ENCODE peak calls at places on chromosomes 3 and 15, in four cellular contexts. One of them, this sample, is unnamed.

GRCh38 chr3:195760345-195760983 is 39.7 kb downstream of the MUC20 start:
- DNase-seq in K562: no peak
- DNase-seq in GM12878: no peak
- DNase-seq in HL-60: no peak
- DNase-seq in this sample: no peak

GRCh38 chr3:8450618-8451017 is 51.0 kb upstream of the LMCD1 start:
- DNase-seq in K562: no peak
- DNase-seq in GM12878: no peak
- DNase-seq in HL-60: no peak
- DNase-seq in this sample: no peak

GRCh38 chr15:62644874-62645755 is 397.4 kb upstream of the TPM1 start:
- DNase-seq in K562: no peak
- DNase-seq in GM12878: no peak
- DNase-seq in HL-60: no peak
- DNase-seq in this sample: no peak

GRCh38 chr3:58581328-58582091 is 4.3 kb upstream of the FAM107A start:
- DNase-seq in K562: no peak
- DNase-seq in GM12878: no peak
- DNase-seq in HL-60: no peak
- DNase-seq in this sample: no peak

GRCh38 chr3:49967307-49967706 is 27.4 kb downstream of the RBM6 start:
- DNase-seq in K562: no peak
- DNase-seq in GM12878: no peak
- DNase-seq in HL-60: no peak
- DNase-seq in this sample: no peak

GRCh38 chr15:70715840-70716510 is 47.4 kb downstream of the UACA start:
- DNase-seq in K562: no peak
- DNase-seq in GM12878: no peak
- DNase-seq in HL-60: no peak
- DNase-seq in this sample: no peak

GRCh38 chr3:64039972-64040733 is 16.9 kb upstream of the PSMD6 start:
- DNase-seq in K562: no peak
- DNase-seq in GM12878: no peak
- DNase-seq in HL-60: no peak
- DNase-seq in this sample: no peak

GRCh38 chr15:80475572-80475971 is 71.4 kb downstream of the ARNT2 start:
- DNase-seq in K562: no peak
- DNase-seq in GM12878: no peak
- DNase-seq in HL-60: no peak
- DNase-seq in this sample: no peak

GRCh38 chr3:14630404-14631100 is 21.0 kb upstream of the CCDC174 start:
- DNase-seq in K562: no peak
- DNase-seq in GM12878: no peak
- DNase-seq in HL-60: no peak
- DNase-seq in this sample: no peak

GRCh38 chr3:107531917-107532469 is 9.2 kb downstream of the BBX start:
- DNase-seq in K562: no peak
- DNase-seq in GM12878: no peak
- DNase-seq in HL-60: no peak
- DNase-seq in this sample: no peak

GRCh38 chr15:27059610-27060202 is 88.7 kb downstream of the GABRG3 start:
- DNase-seq in K562: peak
- DNase-seq in GM12878: no peak
- DNase-seq in HL-60: peak
- DNase-seq in this sample: peak

GRCh38 chr3:38118421-38119247 is 18.3 kb downstream of the ACAA1 start:
- DNase-seq in K562: no peak
- DNase-seq in GM12878: no peak
- DNase-seq in HL-60: no peak
- DNase-seq in this sample: no peak

GRCh38 chr3:112635674-112636073 is 5.3 kb downstream of the CCDC80 start:
- DNase-seq in K562: no peak
- DNase-seq in GM12878: no peak
- DNase-seq in HL-60: no peak
- DNase-seq in this sample: no peak

GRCh38 chr15:66733976-66734375 is 31.9 kb downstream of the SMAD6 start:
- DNase-seq in K562: no peak
- DNase-seq in GM12878: no peak
- DNase-seq in HL-60: no peak
- DNase-seq in this sample: no peak

GRCh38 chr3:162632672-162633071 is 1136.1 kb downstream of the OTOL1 start:
- DNase-seq in K562: no peak
- DNase-seq in GM12878: no peak
- DNase-seq in HL-60: no peak
- DNase-seq in this sample: no peak

GRCh38 chr3:172562881-172563835 is 39.9 kb upstream of the TNFSF10 start:
- DNase-seq in K562: no peak
- DNase-seq in GM12878: no peak
- DNase-seq in HL-60: peak
- DNase-seq in this sample: no peak

GRCh38 chr3:66095295-66096001 is 56.7 kb upstream of the MAGI1 start:
- DNase-seq in K562: no peak
- DNase-seq in GM12878: no peak
- DNase-seq in HL-60: no peak
- DNase-seq in this sample: no peak

GRCh38 chr15:39248204-39248603 is 332.7 kb upstream of the THBS1 start:
- DNase-seq in K562: no peak
- DNase-seq in GM12878: no peak
- DNase-seq in HL-60: no peak
- DNase-seq in this sample: no peak

GRCh38 chr3:126134219-126134975 is 46.0 kb downstream of the ALDH1L1 start:
- DNase-seq in K562: peak
- DNase-seq in GM12878: no peak
- DNase-seq in HL-60: peak
- DNase-seq in this sample: peak

GRCh38 chr3:188700497-188700896 is 471.3 kb upstream of the TPRG1 start:
- DNase-seq in K562: no peak
- DNase-seq in GM12878: no peak
- DNase-seq in HL-60: no peak
- DNase-seq in this sample: no peak

GRCh38 chr15:49809894-49810594 is 189.2 kb downstream of the DTWD1 start:
- DNase-seq in K562: no peak
- DNase-seq in GM12878: no peak
- DNase-seq in HL-60: no peak
- DNase-seq in this sample: no peak

GRCh38 chr3:125054436-125055164 is 1.2 kb downstream of the HEG1 start:
- DNase-seq in K562: no peak
- DNase-seq in GM12878: peak
- DNase-seq in HL-60: no peak
- DNase-seq in this sample: peak

GRCh38 chr3:151351648-151352047 is 22.3 kb upstream of the P2RY13 start:
- DNase-seq in K562: no peak
- DNase-seq in GM12878: no peak
- DNase-seq in HL-60: no peak
- DNase-seq in this sample: no peak

GRCh38 chr3:181796641-181797040 is 84.9 kb downstream of the SOX2 start:
- DNase-seq in K562: no peak
- DNase-seq in GM12878: no peak
- DNase-seq in HL-60: no peak
- DNase-seq in this sample: no peak

GRCh38 chr3:29605845-29606244 is 325.0 kb downstream of the RBMS3 start:
- DNase-seq in K562: no peak
- DNase-seq in GM12878: no peak
- DNase-seq in HL-60: no peak
- DNase-seq in this sample: no peak

DNA sequence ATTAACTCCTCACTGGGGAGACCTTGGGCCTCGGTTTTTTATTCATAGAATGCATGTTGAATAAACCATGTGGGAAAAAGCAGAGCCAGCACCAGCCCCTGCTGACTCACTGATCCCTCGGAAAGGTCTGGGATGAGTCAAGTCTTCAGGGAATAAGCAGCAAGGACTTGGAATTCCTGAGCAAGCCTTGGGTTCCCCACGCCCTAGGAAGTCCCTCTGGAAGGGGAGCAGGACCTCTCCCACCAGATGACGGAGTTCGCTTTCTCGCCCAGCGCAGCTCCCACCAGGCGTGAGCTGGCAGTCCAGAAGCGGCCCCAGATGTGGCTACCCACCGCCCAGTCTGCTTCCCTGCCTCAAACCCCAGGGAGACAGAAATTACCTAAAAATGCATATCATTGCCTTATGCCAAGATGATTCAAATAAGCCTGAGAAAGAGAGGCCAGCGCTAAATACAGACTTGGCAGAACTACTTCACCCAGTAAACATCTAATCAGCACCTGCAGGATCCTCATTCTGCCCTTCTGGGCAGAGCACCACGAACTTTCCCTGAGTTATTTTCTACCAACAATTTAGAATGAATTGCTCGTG is 45.5 kb downstream of the BTD start:
- DNase-seq in K562: no peak
- DNase-seq in GM12878: no peak
- DNase-seq in HL-60: no peak
- DNase-seq in this sample: no peak
- TF ChIP-seq POLR2AphosphoS5 in K562: no peak
- TF ChIP-seq POLR2AphosphoS5 in GM12878: no peak
- TF ChIP-seq POLR2AphosphoS5 in HL-60: no peak
- TF ChIP-seq POLR2AphosphoS5 in this sample: no peak

GRCh38 chr15:90873488-90873997 is 5.2 kb downstream of the FURIN start:
- DNase-seq in K562: no peak
- DNase-seq in GM12878: no peak
- DNase-seq in HL-60: no peak
- DNase-seq in this sample: no peak

GRCh38 chr15:90871097-90871715 is 2.8 kb downstream of the FURIN start:
- DNase-seq in K562: peak
- DNase-seq in GM12878: no peak
- DNase-seq in HL-60: peak
- DNase-seq in this sample: no peak

GRCh38 chr15:90871716-90872480 is 3.5 kb downstream of the FURIN start:
- DNase-seq in K562: peak
- DNase-seq in GM12878: no peak
- DNase-seq in HL-60: no peak
- DNase-seq in this sample: no peak

GRCh38 chr15:90873998-90874605 is 5.7 kb downstream of the FURIN start:
- DNase-seq in K562: peak
- DNase-seq in GM12878: no peak
- DNase-seq in HL-60: no peak
- DNase-seq in this sample: no peak

DNA sequence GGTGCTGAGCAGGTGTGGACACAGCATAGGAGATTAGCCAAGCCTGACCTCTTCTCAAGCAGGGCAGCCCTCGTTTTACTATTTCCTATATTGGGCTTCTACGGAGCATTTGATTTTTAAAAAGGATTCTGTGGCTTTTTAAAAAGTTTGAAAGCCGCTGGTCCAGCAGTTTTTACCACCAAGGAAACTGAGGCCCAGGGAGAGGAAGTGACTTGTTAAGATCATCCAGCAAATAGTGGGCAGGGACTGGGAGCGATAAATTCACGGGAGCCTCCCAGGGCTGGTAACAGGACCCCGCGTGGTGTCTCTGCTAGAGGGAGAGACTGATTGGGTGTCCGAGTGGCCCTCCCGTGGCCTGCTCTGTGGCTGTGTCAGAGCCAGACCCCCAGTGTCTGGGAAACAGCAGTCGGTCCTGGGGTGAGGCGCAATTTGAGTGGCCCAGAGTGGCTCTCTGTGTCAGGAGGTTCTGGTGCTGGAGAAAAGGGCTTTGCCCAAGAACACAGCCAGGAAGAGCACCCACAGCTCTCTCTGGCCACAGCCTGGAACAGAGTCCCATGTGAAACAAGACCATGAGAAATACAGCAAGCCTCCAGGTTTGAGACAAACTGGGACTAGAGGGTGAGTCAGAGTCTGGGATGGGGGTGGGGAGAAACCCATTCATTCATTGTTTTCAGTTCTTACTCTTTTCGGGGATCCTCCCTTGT is 4.2 kb downstream of the FURIN start:
- DNase-seq in K562: peak
- DNase-seq in GM12878: no peak
- DNase-seq in HL-60: no peak
- DNase-seq in this sample: no peak
- TF ChIP-seq SPI1 in K562: peak
- TF ChIP-seq SPI1 in GM12878: no peak
- TF ChIP-seq SPI1 in HL-60: no peak
- TF ChIP-seq SPI1 in this sample: peak

DNA sequence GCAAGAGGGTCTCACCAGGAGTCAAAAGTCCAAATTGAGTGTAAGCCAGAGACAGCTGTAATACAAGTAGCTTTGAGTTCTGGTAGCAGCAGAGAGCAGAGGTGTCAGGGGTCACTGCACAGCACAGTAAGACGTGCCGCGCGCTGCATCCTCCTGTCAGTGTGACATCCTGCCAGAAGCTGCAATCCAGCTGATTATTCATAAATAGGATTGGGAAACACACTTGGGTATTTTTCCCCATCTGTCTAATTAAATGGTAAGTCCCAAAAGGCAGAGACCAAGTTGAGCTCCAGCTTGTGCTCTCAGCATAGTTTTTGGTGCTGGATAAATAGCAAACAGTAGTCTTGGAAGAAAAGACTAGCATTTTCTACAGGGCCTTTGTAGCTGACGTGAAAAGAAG is 560.1 kb upstream of the CFAP20DC start:
- DNase-seq in K562: no peak
- DNase-seq in GM12878: no peak
- DNase-seq in HL-60: no peak
- DNase-seq in this sample: no peak
- TF ChIP-seq POLR2AphosphoS5 in K562: no peak
- TF ChIP-seq POLR2AphosphoS5 in GM12878: no peak
- TF ChIP-seq POLR2AphosphoS5 in HL-60: no peak
- TF ChIP-seq POLR2AphosphoS5 in this sample: no peak

DNA sequence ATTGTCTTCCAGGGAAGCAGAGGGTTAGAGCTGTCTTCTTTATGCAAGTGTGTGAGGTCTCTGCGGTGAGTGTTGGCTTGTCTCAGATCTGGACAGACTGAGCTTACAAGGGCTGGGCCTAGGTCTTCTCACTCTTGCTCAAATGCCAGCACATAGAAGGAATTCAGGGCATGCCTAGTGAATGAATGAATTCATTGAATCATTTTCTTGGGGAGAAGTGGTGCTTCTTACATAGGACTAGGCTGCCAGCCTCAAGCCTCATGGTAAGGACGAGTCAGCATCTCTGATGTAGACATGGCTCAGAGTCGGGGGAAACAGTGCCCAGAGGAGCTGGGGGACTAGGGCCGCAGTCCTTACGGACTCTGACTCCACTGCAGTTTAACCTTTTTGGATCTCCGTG is 17.2 kb downstream of the MKRN2 start:
- DNase-seq in K562: no peak
- DNase-seq in GM12878: no peak
- DNase-seq in HL-60: no peak
- DNase-seq in this sample: no peak
- TF ChIP-seq SPI1 in K562: no peak
- TF ChIP-seq SPI1 in GM12878: no peak
- TF ChIP-seq SPI1 in HL-60: no peak
- TF ChIP-seq SPI1 in this sample: no peak

This sample was measured in GM12891.